ENCODE peak calls at places on chromosomes 3 and 15, in ten cellular contexts. One of them, this sample, is unnamed. For H3K4me1, the result is how much of the 10 kb centered on the place peaks cover.

GRCh38 chr15:56821721-56822425 is 88.6 kb upstream of the ZNF280D start:
- DNase-seq in heart left ventricle: peak
- DNase-seq in right cardiac atrium: peak
- DNase-seq in IMR-90: peak
- DNase-seq in psoas muscle: peak
- DNase-seq in H9: peak
- DNase-seq in MM.1S: peak
- DNase-seq in CD4-positive, alpha-beta memory T cell: peak
- DNase-seq in colonic mucosa: peak
- DNase-seq in OCI-LY7: peak
- DNase-seq in this sample: peak

GRCh38 chr3:152779649-152780048 is 55.3 kb upstream of the P2RY1 start:
- DNase-seq in heart left ventricle: no peak
- DNase-seq in right cardiac atrium: no peak
- DNase-seq in IMR-90: no peak
- DNase-seq in psoas muscle: no peak
- DNase-seq in H9: no peak
- DNase-seq in MM.1S: peak
- DNase-seq in CD4-positive, alpha-beta memory T cell: no peak
- DNase-seq in colonic mucosa: no peak
- DNase-seq in OCI-LY7: no peak
- DNase-seq in this sample: no peak

GRCh38 chr15:57606816-57607215 is 15.1 kb downstream of the MYZAP start:
- DNase-seq in heart left ventricle: no peak
- DNase-seq in right cardiac atrium: no peak
- DNase-seq in IMR-90: no peak
- DNase-seq in psoas muscle: no peak
- DNase-seq in H9: no peak
- DNase-seq in MM.1S: no peak
- DNase-seq in CD4-positive, alpha-beta memory T cell: no peak
- DNase-seq in colonic mucosa: no peak
- DNase-seq in OCI-LY7: no peak
- DNase-seq in this sample: no peak

GRCh38 chr15:27797765-27798164 is 301.4 kb downstream of the OCA2 start:
- DNase-seq in heart left ventricle: peak
- DNase-seq in right cardiac atrium: peak
- DNase-seq in IMR-90: no peak
- DNase-seq in psoas muscle: no peak
- DNase-seq in H9: no peak
- DNase-seq in MM.1S: no peak
- DNase-seq in CD4-positive, alpha-beta memory T cell: no peak
- DNase-seq in colonic mucosa: no peak
- DNase-seq in OCI-LY7: no peak
- DNase-seq in this sample: no peak

GRCh38 chr3:143188881-143189280 is 69.3 kb downstream of the CHST2 start:
- DNase-seq in heart left ventricle: no peak
- DNase-seq in right cardiac atrium: no peak
- DNase-seq in IMR-90: no peak
- DNase-seq in psoas muscle: no peak
- DNase-seq in H9: no peak
- DNase-seq in MM.1S: no peak
- DNase-seq in CD4-positive, alpha-beta memory T cell: no peak
- DNase-seq in colonic mucosa: no peak
- DNase-seq in OCI-LY7: no peak
- DNase-seq in this sample: no peak

GRCh38 chr3:137204409-137204808 is 246.6 kb downstream of the IL20RB start:
- DNase-seq in heart left ventricle: no peak
- DNase-seq in right cardiac atrium: no peak
- DNase-seq in IMR-90: no peak
- DNase-seq in psoas muscle: no peak
- DNase-seq in H9: no peak
- DNase-seq in MM.1S: no peak
- DNase-seq in CD4-positive, alpha-beta memory T cell: no peak
- DNase-seq in colonic mucosa: no peak
- DNase-seq in OCI-LY7: no peak
- DNase-seq in this sample: no peak

GRCh38 chr3:176328198-176328597 is 869.1 kb downstream of the TBL1XR1 start:
- DNase-seq in heart left ventricle: no peak
- DNase-seq in right cardiac atrium: no peak
- DNase-seq in IMR-90: no peak
- DNase-seq in psoas muscle: no peak
- DNase-seq in H9: no peak
- DNase-seq in MM.1S: no peak
- DNase-seq in CD4-positive, alpha-beta memory T cell: no peak
- DNase-seq in colonic mucosa: no peak
- DNase-seq in OCI-LY7: no peak
- DNase-seq in this sample: no peak

GRCh38 chr3:134448664-134449063 is 37.1 kb downstream of the ANAPC13 start:
- DNase-seq in heart left ventricle: no peak
- DNase-seq in right cardiac atrium: no peak
- DNase-seq in IMR-90: no peak
- DNase-seq in psoas muscle: no peak
- DNase-seq in H9: no peak
- DNase-seq in MM.1S: no peak
- DNase-seq in CD4-positive, alpha-beta memory T cell: no peak
- DNase-seq in colonic mucosa: no peak
- DNase-seq in OCI-LY7: no peak
- DNase-seq in this sample: no peak

GRCh38 chr3:41202834-41203345 is 3.6 kb downstream of the CTNNB1 start:
- DNase-seq in heart left ventricle: no peak
- DNase-seq in right cardiac atrium: no peak
- DNase-seq in IMR-90: peak
- DNase-seq in psoas muscle: no peak
- DNase-seq in H9: no peak
- DNase-seq in MM.1S: no peak
- DNase-seq in CD4-positive, alpha-beta memory T cell: no peak
- DNase-seq in colonic mucosa: no peak
- DNase-seq in OCI-LY7: peak
- DNase-seq in this sample: no peak

GRCh38 chr3:183131735-183132134 is 30.8 kb downstream of the LAMP3 start:
- DNase-seq in heart left ventricle: no peak
- DNase-seq in right cardiac atrium: no peak
- DNase-seq in IMR-90: peak
- DNase-seq in psoas muscle: no peak
- DNase-seq in H9: no peak
- DNase-seq in MM.1S: no peak
- DNase-seq in CD4-positive, alpha-beta memory T cell: no peak
- DNase-seq in colonic mucosa: no peak
- DNase-seq in OCI-LY7: no peak
- DNase-seq in this sample: no peak

GRCh38 chr3:188905580-188905979 is 266.2 kb upstream of the TPRG1 start:
- DNase-seq in heart left ventricle: no peak
- DNase-seq in right cardiac atrium: no peak
- DNase-seq in IMR-90: no peak
- DNase-seq in psoas muscle: no peak
- DNase-seq in H9: no peak
- DNase-seq in MM.1S: no peak
- DNase-seq in CD4-positive, alpha-beta memory T cell: no peak
- DNase-seq in colonic mucosa: no peak
- DNase-seq in OCI-LY7: no peak
- DNase-seq in this sample: no peak

GRCh38 chr3:61032991-61033390 is 218.3 kb downstream of the FHIT start:
- DNase-seq in heart left ventricle: no peak
- DNase-seq in right cardiac atrium: no peak
- DNase-seq in IMR-90: no peak
- DNase-seq in psoas muscle: no peak
- DNase-seq in H9: no peak
- DNase-seq in MM.1S: no peak
- DNase-seq in CD4-positive, alpha-beta memory T cell: no peak
- DNase-seq in colonic mucosa: no peak
- DNase-seq in OCI-LY7: no peak
- DNase-seq in this sample: no peak

DNA sequence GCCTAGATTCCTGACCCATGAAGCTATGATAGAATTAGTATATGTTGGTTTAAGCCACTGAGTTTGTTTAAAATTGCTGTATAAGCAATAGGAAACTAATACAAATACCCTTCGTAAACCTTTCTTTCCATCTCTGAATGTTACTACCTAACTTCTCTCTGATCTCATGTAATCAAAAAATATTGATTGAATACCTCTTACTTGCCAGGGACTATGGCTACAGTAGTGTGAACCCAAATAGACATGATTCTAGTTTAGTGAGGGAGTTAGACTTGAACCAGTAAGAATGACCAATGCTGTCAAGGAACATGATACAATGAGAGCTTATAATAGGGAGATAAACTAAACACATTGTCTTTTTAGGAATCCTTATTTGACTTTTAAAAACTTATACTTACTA is 19.4 kb downstream of the STT3B start:
- DNase-seq in heart left ventricle: no peak
- DNase-seq in right cardiac atrium: no peak
- DNase-seq in IMR-90: no peak
- DNase-seq in psoas muscle: no peak
- DNase-seq in H9: no peak
- DNase-seq in MM.1S: no peak
- DNase-seq in CD4-positive, alpha-beta memory T cell: no peak
- DNase-seq in colonic mucosa: no peak
- DNase-seq in OCI-LY7: no peak
- DNase-seq in this sample: no peak
- H3K4me1 ChIP-seq in heart left ventricle: under half
- H3K4me1 ChIP-seq in right cardiac atrium: under half
- H3K4me1 ChIP-seq in IMR-90: under half
- H3K4me1 ChIP-seq in psoas muscle: half or more
- H3K4me1 ChIP-seq in H9: under half
- H3K4me1 ChIP-seq in MM.1S: under half
- H3K4me1 ChIP-seq in CD4-positive, alpha-beta memory T cell: half or more
- H3K4me1 ChIP-seq in colonic mucosa: under half
- H3K4me1 ChIP-seq in OCI-LY7: under half
- H3K4me1 ChIP-seq in this sample: under half

DNA sequence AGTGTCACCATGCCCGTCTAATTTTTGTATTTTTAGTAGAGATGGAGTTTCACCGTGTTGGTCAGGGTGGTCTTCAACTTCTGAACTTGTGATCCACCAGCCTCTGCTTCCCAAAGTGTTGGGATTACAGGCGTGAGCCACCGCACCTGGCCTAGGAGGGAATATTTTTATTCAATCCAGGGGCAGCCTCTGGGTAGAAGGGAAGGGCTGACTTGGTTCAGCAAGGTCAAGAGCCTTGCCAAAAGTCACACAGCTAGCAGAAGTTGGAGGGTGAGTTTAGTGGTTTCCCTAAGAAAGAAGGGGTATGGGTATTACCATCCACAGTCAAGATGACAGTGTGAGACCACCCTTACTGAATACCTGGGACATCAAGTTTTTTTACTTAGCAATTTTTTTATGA is 4.9 kb upstream of the AEN start:
- DNase-seq in heart left ventricle: no peak
- DNase-seq in right cardiac atrium: no peak
- DNase-seq in IMR-90: no peak
- DNase-seq in psoas muscle: no peak
- DNase-seq in H9: peak
- DNase-seq in MM.1S: no peak
- DNase-seq in CD4-positive, alpha-beta memory T cell: no peak
- DNase-seq in colonic mucosa: no peak
- DNase-seq in OCI-LY7: no peak
- DNase-seq in this sample: no peak
- H3K4me1 ChIP-seq in heart left ventricle: under half
- H3K4me1 ChIP-seq in right cardiac atrium: under half
- H3K4me1 ChIP-seq in IMR-90: under half
- H3K4me1 ChIP-seq in psoas muscle: under half
- H3K4me1 ChIP-seq in H9: under half
- H3K4me1 ChIP-seq in MM.1S: under half
- H3K4me1 ChIP-seq in CD4-positive, alpha-beta memory T cell: under half
- H3K4me1 ChIP-seq in colonic mucosa: under half
- H3K4me1 ChIP-seq in OCI-LY7: under half
- H3K4me1 ChIP-seq in this sample: under half

GRCh38 chr3:31542246-31542645 is 9.5 kb downstream of the STT3B start:
- DNase-seq in heart left ventricle: no peak
- DNase-seq in right cardiac atrium: no peak
- DNase-seq in IMR-90: no peak
- DNase-seq in psoas muscle: no peak
- DNase-seq in H9: no peak
- DNase-seq in MM.1S: no peak
- DNase-seq in CD4-positive, alpha-beta memory T cell: no peak
- DNase-seq in colonic mucosa: no peak
- DNase-seq in OCI-LY7: no peak
- DNase-seq in this sample: no peak
- H3K4me1 ChIP-seq in heart left ventricle: under half
- H3K4me1 ChIP-seq in right cardiac atrium: under half
- H3K4me1 ChIP-seq in IMR-90: under half
- H3K4me1 ChIP-seq in psoas muscle: under half
- H3K4me1 ChIP-seq in H9: under half
- H3K4me1 ChIP-seq in MM.1S: under half
- H3K4me1 ChIP-seq in CD4-positive, alpha-beta memory T cell: half or more
- H3K4me1 ChIP-seq in colonic mucosa: under half
- H3K4me1 ChIP-seq in OCI-LY7: under half
- H3K4me1 ChIP-seq in this sample: half or more

GRCh38 chr3:31959951-31960792 is 20.9 kb downstream of the OSBPL10 start:
- DNase-seq in heart left ventricle: no peak
- DNase-seq in right cardiac atrium: no peak
- DNase-seq in IMR-90: peak
- DNase-seq in psoas muscle: no peak
- DNase-seq in H9: peak
- DNase-seq in MM.1S: no peak
- DNase-seq in CD4-positive, alpha-beta memory T cell: no peak
- DNase-seq in colonic mucosa: peak
- DNase-seq in OCI-LY7: peak
- DNase-seq in this sample: no peak

GRCh38 chr3:31957106-31957505 is 24.0 kb downstream of the OSBPL10 start:
- DNase-seq in heart left ventricle: no peak
- DNase-seq in right cardiac atrium: no peak
- DNase-seq in IMR-90: no peak
- DNase-seq in psoas muscle: no peak
- DNase-seq in H9: no peak
- DNase-seq in MM.1S: no peak
- DNase-seq in CD4-positive, alpha-beta memory T cell: no peak
- DNase-seq in colonic mucosa: no peak
- DNase-seq in OCI-LY7: no peak
- DNase-seq in this sample: no peak

GRCh38 chr3:31955581-31955980 is 25.5 kb downstream of the OSBPL10 start:
- DNase-seq in heart left ventricle: no peak
- DNase-seq in right cardiac atrium: no peak
- DNase-seq in IMR-90: no peak
- DNase-seq in psoas muscle: no peak
- DNase-seq in H9: no peak
- DNase-seq in MM.1S: peak
- DNase-seq in CD4-positive, alpha-beta memory T cell: no peak
- DNase-seq in colonic mucosa: no peak
- DNase-seq in OCI-LY7: peak
- DNase-seq in this sample: no peak

GRCh38 chr3:31960793-31961431 is 20.1 kb downstream of the OSBPL10 start:
- DNase-seq in heart left ventricle: no peak
- DNase-seq in right cardiac atrium: no peak
- DNase-seq in IMR-90: peak
- DNase-seq in psoas muscle: no peak
- DNase-seq in H9: no peak
- DNase-seq in MM.1S: no peak
- DNase-seq in CD4-positive, alpha-beta memory T cell: no peak
- DNase-seq in colonic mucosa: no peak
- DNase-seq in OCI-LY7: peak
- DNase-seq in this sample: no peak

DNA sequence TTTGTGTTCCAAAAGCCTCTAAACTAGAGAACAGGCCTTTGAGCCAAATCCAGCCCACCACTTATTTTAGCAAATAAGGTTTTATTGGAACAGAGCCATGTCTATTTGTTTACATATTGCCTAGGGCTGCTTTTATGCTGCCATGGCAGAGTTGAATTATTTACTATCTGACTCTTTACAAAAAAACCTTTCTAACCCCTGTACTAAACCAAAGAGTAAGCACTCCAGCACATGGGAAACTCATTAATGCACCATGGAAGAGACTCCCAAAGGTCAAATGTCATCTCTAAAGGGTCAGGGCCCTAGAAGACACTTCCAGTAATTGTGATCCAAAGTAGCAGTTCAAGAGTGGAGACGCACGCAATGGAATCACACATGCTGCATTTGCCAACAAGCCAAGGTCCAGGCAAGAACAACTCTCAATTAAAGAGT is 22.3 kb downstream of the OSBPL10 start:
- DNase-seq in heart left ventricle: peak
- DNase-seq in right cardiac atrium: no peak
- DNase-seq in IMR-90: no peak
- DNase-seq in psoas muscle: no peak
- DNase-seq in H9: no peak
- DNase-seq in MM.1S: no peak
- DNase-seq in CD4-positive, alpha-beta memory T cell: no peak
- DNase-seq in colonic mucosa: no peak
- DNase-seq in OCI-LY7: no peak
- DNase-seq in this sample: no peak
- H3K4me1 ChIP-seq in heart left ventricle: under half
- H3K4me1 ChIP-seq in right cardiac atrium: under half
- H3K4me1 ChIP-seq in IMR-90: under half
- H3K4me1 ChIP-seq in psoas muscle: under half
- H3K4me1 ChIP-seq in H9: under half
- H3K4me1 ChIP-seq in MM.1S: under half
- H3K4me1 ChIP-seq in CD4-positive, alpha-beta memory T cell: under half
- H3K4me1 ChIP-seq in colonic mucosa: under half
- H3K4me1 ChIP-seq in OCI-LY7: half or more
- H3K4me1 ChIP-seq in this sample: under half